ENCODE peak calls at places on chromosomes 3 and 15, in nine cellular contexts. I is H54, C is esophagus squamous epithelium, Z is transverse colon, P is vagina, L is uterus, B is IMR-90, K is breast epithelium, S is endothelial cell of umbilical vein. D is an unnamed sample.

GRCh38 chr3:49378249-49378899 is 20.2 kb upstream of the GPX1 start:
- DNase-seq in Z (peak; percentile 13), I (no peak), C (no peak), L (peak; percentile 29), P (no peak), B (peak; percentile 37), S (no peak), K (peak; percentile 69), D (no peak)

GRCh38 chr15:56719774-56720555 is 13.3 kb downstream of the ZNF280D start:
- DNase-seq in S (no peak), I (no peak), Z (no peak), K (no peak), P (no peak), L (no peak), C (no peak), B (no peak), D (no peak)

GRCh38 chr15:41513282-41514227 is at the start of gene LTK:
- DNase-seq in C (no peak), Z (peak; percentile 52), B (no peak), P (no peak), L (no peak), I (peak; percentile 96), K (no peak), S (no peak), D (no peak)

GRCh38 chr3:105837143-105837740 is 31.6 kb downstream of the CBLB start:
- DNase-seq in I (no peak), P (no peak), Z (no peak), K (no peak), L (no peak), C (no peak), S (no peak), B (no peak), D (no peak)

GRCh38 chr3:171351676-171352075 is 108.5 kb downstream of the TNIK start:
- DNase-seq in C (no peak), Z (no peak), L (no peak), S (peak; percentile 52), P (no peak), B (peak; percentile 92), K (no peak), I (peak; percentile 46), D (no peak)

GRCh38 chr15:42046597-42046996 is 25.8 kb upstream of the PLA2G4E start:
- DNase-seq in B (no peak), L (no peak), S (no peak), K (no peak), C (no peak), I (no peak), P (no peak), Z (no peak), D (no peak)

GRCh38 chr3:123660276-123660675 is 75.4 kb upstream of the HACD2 start:
- DNase-seq in I (no peak), P (no peak), Z (no peak), K (no peak), L (no peak), B (no peak), S (no peak), C (no peak), D (no peak)

GRCh38 chr3:167001374-167001773 is 378.7 kb downstream of the ZBBX start:
- DNase-seq in I (no peak), K (no peak), L (no peak), P (no peak), S (no peak), B (no peak), Z (no peak), C (no peak), D (no peak)

GRCh38 chr3:4466783-4467521 is at the start of gene SUMF1:
- DNase-seq in P (peak; percentile 88), L (peak; percentile 73), I (peak; percentile 74), C (peak; percentile 15), S (peak; percentile 80), K (peak; percentile 67), B (peak; percentile 70), Z (peak; percentile 83), D (peak; percentile 78)

GRCh38 chr3:179760944-179761343 is 108.1 kb downstream of the USP13 start:
- DNase-seq in S (peak; percentile 32), C (no peak), Z (no peak), L (no peak), I (peak; percentile 80), P (no peak), B (peak; percentile 79), K (no peak), D (no peak)

GRCh38 chr15:101500865-101501551 is 11.5 kb upstream of the PCSK6 start:
- DNase-seq in I (no peak), B (no peak), S (no peak), P (peak; percentile 83), L (no peak), Z (no peak), C (no peak), K (peak; percentile 16), D (no peak)

GRCh38 chr3:52223449-52224408 is 1.7 kb downstream of the TLR9 start:
- DNase-seq in S (no peak), B (no peak), K (no peak), C (no peak), L (no peak), P (no peak), Z (no peak), I (no peak), D (no peak)

GRCh38 chr15:37516628-37517027 is 416.3 kb upstream of the MEIS2 start:
- DNase-seq in I (no peak), B (no peak), L (no peak), P (no peak), Z (no peak), S (no peak), K (no peak), C (no peak), D (no peak)

GRCh38 chr15:40256642-40257235 is 17.9 kb downstream of the PAK6 start:
- DNase-seq in P (no peak), I (no peak), C (no peak), Z (no peak), L (no peak), S (no peak), K (no peak), B (peak; percentile 43), D (no peak)

GRCh38 chr3:44865272-44866005 is 3.7 kb downstream of the TMEM42 start:
- DNase-seq in B (peak; percentile 76), I (no peak), P (no peak), S (no peak), L (no peak), C (no peak), K (no peak), Z (no peak), D (no peak)

GRCh38 chr15:95929232-95929846 is 401.2 kb upstream of the NR2F2 start:
- DNase-seq in B (peak; percentile 38), S (no peak), C (no peak), L (no peak), Z (no peak), K (no peak), P (no peak), I (no peak), D (no peak)

GRCh38 chr3:10553586-10554235 is 48.3 kb upstream of the ATP2B2 start:
- DNase-seq in Z (no peak), P (no peak), B (no peak), L (no peak), K (no peak), S (no peak), I (no peak), C (no peak), D (no peak)

GRCh38 chr3:10550705-10551104 is 45.3 kb upstream of the ATP2B2 start:
- DNase-seq in I (no peak), B (no peak), L (no peak), Z (no peak), P (no peak), C (no peak), S (no peak), K (peak; percentile 12), D (no peak)

GRCh38 chr3:10552631-10552943 is 47.2 kb upstream of the ATP2B2 start:
- DNase-seq in K (no peak), S (no peak), Z (no peak), P (no peak), B (no peak), L (no peak), C (no peak), I (no peak), D (no peak)

GRCh38 chr3:10551139-10551538 is 45.8 kb upstream of the ATP2B2 start:
- DNase-seq in S (no peak), C (no peak), B (no peak), I (no peak), L (no peak), K (no peak), P (no peak), Z (no peak), D (no peak)

GRCh38 chr3:10551821-10552630 is 46.6 kb upstream of the ATP2B2 start:
- DNase-seq in Z (peak; percentile 12), L (no peak), C (no peak), K (peak; percentile 34), P (no peak), I (peak; percentile 81), B (peak; percentile 19), S (no peak), D (no peak)
- TF ChIP-seq POLR2A in Z (no peak), L (no peak), C (no peak), K (no peak), P (no peak), I (peak; percentile 8), B (no peak), S (no peak), D (no peak)

GRCh38 chr3:196081834-196082470 is at the start of gene TFRC:
- DNase-seq in Z (peak; percentile 97), P (peak; percentile 92), K (peak; percentile 88), L (peak; percentile 91), C (peak; percentile 70), B (peak; percentile 86), S (peak; percentile 87), I (peak; percentile 99), D (peak; percentile 99)
- TF ChIP-seq POLR2A in Z (peak; percentile 98), P (peak; percentile 86), K (peak; percentile 74), L (peak; percentile 92), C (peak; percentile 98), B (peak; percentile 99), S (peak; percentile 97), I (peak; percentile 97), D (peak; percentile 98)

GRCh38 chr3:128735287-128735686 is 9.3 kb downstream of the RAB7A start:
- DNase-seq in I (no peak), L (no peak), B (no peak), Z (no peak), S (no peak), P (no peak), C (no peak), K (no peak), D (no peak)
- TF ChIP-seq POLR2A in I (no peak), L (no peak), B (no peak), Z (no peak), S (no peak), P (no peak), C (no peak), K (no peak), D (no peak)

DNA sequence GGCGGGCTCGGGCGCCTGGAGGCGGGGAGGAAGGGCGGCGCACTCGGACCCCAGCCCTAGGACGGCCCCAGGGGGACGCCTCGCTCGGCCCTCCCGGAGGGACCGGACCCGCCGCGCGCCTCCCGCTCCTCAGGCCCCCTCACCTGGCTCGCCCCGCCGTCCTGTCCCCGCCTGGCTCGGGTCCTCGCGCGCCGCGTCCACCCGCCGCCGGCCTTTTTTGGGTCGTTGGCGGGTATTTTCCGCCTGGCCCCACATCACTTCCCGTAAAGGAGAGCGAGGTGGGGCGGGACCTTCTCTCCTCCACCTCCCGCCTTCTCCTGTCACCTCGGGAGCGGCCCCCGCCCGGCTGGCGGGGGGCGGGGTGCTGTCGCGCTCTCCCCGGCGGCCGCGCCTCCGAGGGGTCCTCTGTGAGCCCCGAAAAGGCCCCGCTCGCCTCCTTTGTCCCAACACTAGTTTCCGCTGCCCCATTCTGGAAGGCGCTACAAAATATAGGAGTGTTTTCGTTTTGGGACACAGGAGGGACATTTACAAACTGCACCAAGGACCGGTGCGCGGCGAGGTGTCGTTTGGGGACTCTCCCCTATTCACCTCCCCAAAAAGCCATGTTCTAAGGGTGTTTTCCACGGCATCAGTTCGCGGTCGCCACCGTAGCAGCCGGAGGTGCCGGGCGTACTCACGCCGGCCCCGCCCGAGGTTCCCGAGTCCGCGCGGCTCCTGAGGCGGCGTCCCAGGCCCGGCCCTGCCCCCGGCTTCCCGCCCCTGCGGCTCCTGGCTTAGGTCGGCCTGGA is at the start of gene RAB27A:
- DNase-seq in K (peak; percentile 57), P (no peak), Z (peak; percentile 84), I (peak; percentile 57), L (peak; percentile 69), S (peak; percentile 48), C (no peak), B (peak; percentile 16), D (peak; percentile 85)
- TF ChIP-seq POLR2A in K (no peak), P (peak; percentile 19), Z (peak; percentile 70), I (peak; percentile 32), L (peak; percentile 41), S (no peak), C (peak; percentile 40), B (peak; percentile 32), D (peak; percentile 36)

D was measured in body of pancreas.